ENCODE peak calls at places on chromosomes 12 and 14, in five cellular contexts. One of them, this sample, is unnamed.

GRCh38 chr12:106195638-106196037 is 52.2 kb downstream of the CKAP4 start:
- DNase-seq in cardiac muscle cell: peak
- DNase-seq in EL: peak
- DNase-seq in neural crest cell: no peak
- DNase-seq in thyroid gland: peak
- DNase-seq in this sample: no peak

GRCh38 chr12:93042283-93042682 is 113.2 kb upstream of the EEA1 start:
- DNase-seq in neural crest cell: no peak
- DNase-seq in EL: no peak
- DNase-seq in cardiac muscle cell: no peak
- DNase-seq in thyroid gland: no peak
- DNase-seq in this sample: no peak

GRCh38 chr12:130049666-130050065 is 112.6 kb upstream of the FZD10 start:
- DNase-seq in neural crest cell: no peak
- DNase-seq in thyroid gland: no peak
- DNase-seq in EL: no peak
- DNase-seq in cardiac muscle cell: no peak
- DNase-seq in this sample: no peak

GRCh38 chr14:85308531-85309300 is 221.2 kb upstream of the FLRT2 start:
- DNase-seq in cardiac muscle cell: peak
- DNase-seq in EL: no peak
- DNase-seq in neural crest cell: peak
- DNase-seq in thyroid gland: no peak
- DNase-seq in this sample: no peak

GRCh38 chr14:64005822-64006221 is 153.0 kb downstream of the SYNE2 start:
- DNase-seq in cardiac muscle cell: no peak
- DNase-seq in thyroid gland: peak
- DNase-seq in EL: no peak
- DNase-seq in neural crest cell: no peak
- DNase-seq in this sample: no peak

GRCh38 chr14:70289138-70289537 is 70.3 kb downstream of the COX16 start:
- DNase-seq in EL: no peak
- DNase-seq in neural crest cell: no peak
- DNase-seq in thyroid gland: no peak
- DNase-seq in cardiac muscle cell: no peak
- DNase-seq in this sample: no peak

GRCh38 chr12:76983420-76983819 is 81.9 kb downstream of the E2F7 start:
- DNase-seq in thyroid gland: no peak
- DNase-seq in neural crest cell: no peak
- DNase-seq in EL: no peak
- DNase-seq in cardiac muscle cell: no peak
- DNase-seq in this sample: no peak

GRCh38 chr12:114901316-114901715 is 217.3 kb upstream of the TBX3 start:
- DNase-seq in thyroid gland: no peak
- DNase-seq in neural crest cell: no peak
- DNase-seq in cardiac muscle cell: no peak
- DNase-seq in EL: no peak
- DNase-seq in this sample: no peak

This sample was measured in ecto neural progenitor cell.